ENCODE peak calls at places on chromosomes 2 and 18, in nine cellular contexts. Y is astrocyte of the spinal cord; E is NCI-H1694; R is B cell; G is IMR-90; P is activated T-helper 9 cell treated with anti-CD3 and anti-CD28 coated beads, Interleukin-2, amount 50 U/mL, for 16 hours; L is sciatic nerve; N is stimulated activated effector memory CD8-positive, alpha-beta T cell treated with anti-CD3 and anti-CD28 coated beads, Interleukin-12 subunit alpha, Interleukin-12 subunit beta, amount 100 ng/mL, for 72 hours; W is stimulated activated CD4-positive, alpha-beta T cell treated with anti-CD3 and anti-CD28 coated beads, Interleukin-1b, Interleukin-23, amount 100 ng/mL, for 1 hour. M is an unnamed sample.

GRCh38 chr2:20611077-20611843 is 39.6 kb downstream of the HS1BP3 start:
- DNase-seq in N (no peak), G (peak; percentile 97), Y (peak; percentile 97), E (no peak), R (peak; percentile 31), L (peak; percentile 80), W (no peak), P (no peak), M (peak; percentile 96)

GRCh38 chr2:174729797-174730529 is 34.3 kb downstream of the CHRNA1 start:
- DNase-seq in L (no peak), R (no peak), N (no peak), Y (no peak), P (peak; percentile 17), W (no peak), G (peak; percentile 10), E (no peak), M (no peak)

GRCh38 chr2:20609349-20609994 is 41.4 kb downstream of the HS1BP3 start:
- DNase-seq in W (no peak), P (no peak), Y (peak; percentile 72), R (peak; percentile 29), L (peak; percentile 62), N (no peak), G (peak; percentile 67), E (peak; percentile 57), M (peak; percentile 73)

GRCh38 chr2:115084446-115084845 is 642.0 kb downstream of the DPP10 start:
- DNase-seq in E (peak; percentile 31), L (no peak), W (no peak), N (no peak), G (no peak), Y (no peak), R (no peak), P (no peak), M (no peak)

GRCh38 chr2:10084567-10084910 is 4.3 kb upstream of the CYS1 start:
- DNase-seq in E (no peak), L (no peak), R (no peak), Y (no peak), G (no peak), N (no peak), W (no peak), P (no peak), M (no peak)

GRCh38 chr18:2692508-2692907 is 37.0 kb downstream of the SMCHD1 start:
- DNase-seq in W (no peak), R (no peak), N (no peak), Y (no peak), E (no peak), G (no peak), L (no peak), P (no peak), M (no peak)

GRCh38 chr2:66565291-66565690 is 130.4 kb downstream of the MEIS1 start:
- DNase-seq in N (no peak), L (no peak), E (peak; percentile 76), G (peak; percentile 65), W (no peak), P (no peak), Y (no peak), R (no peak), M (no peak)

GRCh38 chr2:19228092-19228670 is 130.2 kb downstream of the OSR1 start:
- DNase-seq in E (peak; percentile 75), Y (no peak), G (no peak), W (no peak), R (no peak), P (no peak), L (no peak), N (no peak), M (no peak)

GRCh38 chr2:40273623-40274236 is 178.2 kb downstream of the SLC8A1 start:
- DNase-seq in E (no peak), R (no peak), G (peak; percentile 21), P (no peak), L (no peak), Y (no peak), W (no peak), N (no peak), M (no peak)

GRCh38 chr18:11553098-11553940 is 56.1 kb upstream of the SLC35G4 start:
- DNase-seq in E (peak; percentile 3), P (no peak), G (peak; percentile 59), Y (peak; percentile 64), W (no peak), R (no peak), L (no peak), N (peak; percentile 12), M (no peak)

GRCh38 chr2:192030289-192030688 is 164.4 kb downstream of the TMEFF2 start:
- DNase-seq in Y (no peak), E (no peak), G (peak; percentile 12), P (no peak), L (no peak), N (no peak), W (no peak), R (no peak), M (no peak)

GRCh38 chr2:227804970-227805369 is 8.7 kb upstream of the CCL20 start:
- DNase-seq in Y (peak; percentile 22), N (no peak), E (no peak), L (no peak), G (peak; percentile 29), R (no peak), W (no peak), P (no peak), M (no peak)

GRCh38 chr2:5164806-5165525 is 527.2 kb upstream of the SOX11 start:
- DNase-seq in R (no peak), G (peak; percentile 67), Y (peak; percentile 94), L (no peak), P (no peak), E (no peak), N (no peak), W (no peak), M (no peak)

GRCh38 chr2:173354601-173355131 is at the start of gene CDCA7:
- DNase-seq in N (peak; percentile 45), R (no peak), E (peak; percentile 66), Y (peak; percentile 68), W (no peak), L (peak; percentile 64), G (peak; percentile 54), P (peak; percentile 12), M (no peak)

GRCh38 chr2:172833898-172834297 is 98.3 kb downstream of the RAPGEF4 start:
- DNase-seq in W (no peak), G (peak; percentile 64), P (no peak), L (no peak), Y (peak; percentile 11), R (no peak), E (no peak), N (no peak), M (no peak)

GRCh38 chr18:79503406-79503805 is 107.7 kb downstream of the NFATC1 start:
- DNase-seq in E (no peak), P (no peak), N (no peak), L (peak; percentile 38), R (no peak), Y (no peak), W (no peak), G (no peak), M (no peak)

GRCh38 chr2:9342659-9343058 is 80.7 kb downstream of the ITGB1BP1 start:
- DNase-seq in R (no peak), Y (no peak), E (no peak), W (no peak), G (no peak), N (no peak), P (no peak), L (no peak), M (no peak)

GRCh38 chr18:59898609-59899297 is 1.0 kb upstream of the PMAIP1 start:
- DNase-seq in R (no peak), P (no peak), L (no peak), G (no peak), Y (no peak), E (no peak), W (no peak), N (no peak), M (no peak)

GRCh38 chr2:127115471-127116199 is 8.7 kb upstream of the BIN1 start:
- DNase-seq in L (no peak), N (no peak), W (no peak), G (no peak), P (no peak), R (no peak), E (no peak), Y (no peak), M (peak; percentile 36)

GRCh38 chr2:25324905-25325592 is 16.7 kb downstream of the DNMT3A start:
- DNase-seq in Y (peak; percentile 76), G (peak; percentile 73), N (no peak), R (no peak), E (no peak), L (no peak), P (no peak), W (no peak), M (peak; percentile 92)

GRCh38 chr2:147082850-147083522 is 761.8 kb upstream of the ACVR2A start:
- DNase-seq in E (peak; percentile 72), W (peak; percentile 12), P (peak; percentile 13), G (peak; percentile 62), N (peak; percentile 27), Y (peak; percentile 76), R (peak; percentile 44), L (no peak), M (no peak)

GRCh38 chr2:152403395-152403794 is 68.4 kb downstream of the FMNL2 start:
- DNase-seq in Y (no peak), P (no peak), G (no peak), L (no peak), E (no peak), N (no peak), R (no peak), W (no peak), M (no peak)

GRCh38 chr18:28863396-28863795 is 686.5 kb upstream of the CDH2 start:
- DNase-seq in E (no peak), G (no peak), N (no peak), Y (no peak), R (no peak), P (no peak), W (no peak), L (no peak), M (no peak)

GRCh38 chr2:42089340-42089925 is 41.6 kb downstream of the PKDCC start:
- DNase-seq in R (peak; percentile 72), N (peak; percentile 76), G (peak; percentile 67), L (peak; percentile 87), E (peak; percentile 65), Y (peak; percentile 59), P (peak; percentile 47), W (no peak), M (no peak)

GRCh38 chr18:74013955-74014354 is 133.7 kb downstream of the FBXO15 start:
- DNase-seq in Y (peak; percentile 87), R (no peak), E (no peak), N (no peak), G (peak; percentile 57), P (no peak), L (no peak), W (no peak), M (no peak)

GRCh38 chr2:88714667-88715066 is 23.2 kb downstream of the RPIA start:
- DNase-seq in N (no peak), G (no peak), P (no peak), Y (no peak), R (no peak), L (no peak), W (no peak), E (no peak), M (no peak)

GRCh38 chr2:130768191-130768855 is 13.0 kb downstream of the AMER3 start:
- DNase-seq in Y (no peak), L (peak; percentile 39), P (no peak), R (no peak), N (no peak), G (no peak), E (no peak), W (no peak), M (no peak)

GRCh38 chr2:974454-974853 is 23.8 kb downstream of the SNTG2 start:
- DNase-seq in R (no peak), E (no peak), G (no peak), W (no peak), P (no peak), N (no peak), L (no peak), Y (peak; percentile 17), M (no peak)

GRCh38 chr2:119794237-119794636 is 34.5 kb downstream of the PTPN4 start:
- DNase-seq in E (no peak), Y (no peak), R (no peak), L (no peak), G (no peak), P (no peak), W (no peak), N (no peak), M (no peak)

GRCh38 chr2:172305066-172305465 is 122.3 kb upstream of the ITGA6 start:
- DNase-seq in Y (no peak), P (no peak), R (no peak), W (no peak), G (no peak), L (no peak), E (no peak), N (no peak), M (no peak)

GRCh38 chr18:36309436-36310391 is 12.2 kb downstream of the FHOD3 start:
- DNase-seq in G (peak; percentile 98), N (no peak), W (no peak), P (no peak), L (no peak), E (no peak), Y (peak; percentile 99), R (no peak), M (no peak)